ENCODE peak calls at places on chromosomes 11 and 22, in eight cellular contexts. I, R, C, L, D, Y, N and U are unnamed samples.
A peak's percentile ranks its signal among the peaks of the same experiment; 100 is the strongest.

GRCh38 chr11:61728940-61729219 is 23.6 kb upstream of the MYRF start:
- DNase-seq in L (no peak), I (no peak), D (no peak), C (no peak), N (no peak), Y (peak; percentile 80), R (no peak), U (no peak)

GRCh38 chr11:75424396-75424795 is 8.6 kb downstream of the KLHL35 start:
- DNase-seq in Y (no peak), I (no peak), L (no peak), N (peak; percentile 25), D (no peak), C (no peak), R (no peak), U (no peak)

GRCh38 chr22:44309137-44309536 is 3.6 kb downstream of the SHISAL1 start:
- DNase-seq in I (no peak), Y (peak; percentile 41), N (no peak), L (no peak), C (no peak), D (no peak), R (peak; percentile 61), U (no peak)

GRCh38 chr22:42459273-42460040 is 27.3 kb upstream of the NFAM1 start:
- DNase-seq in N (no peak), C (no peak), I (no peak), D (no peak), Y (no peak), R (no peak), L (no peak), U (no peak)

GRCh38 chr22:48724899-48725298 is 1102.8 kb downstream of the BRD1 start:
- DNase-seq in I (no peak), D (no peak), Y (no peak), N (peak; percentile 57), C (no peak), R (no peak), L (no peak), U (no peak)

GRCh38 chr11:10878408-10879214 is 20.8 kb upstream of the ZBED5 start:
- DNase-seq in R (no peak), Y (peak; percentile 31), D (peak; percentile 25), C (no peak), L (no peak), N (no peak), I (peak; percentile 48), U (peak; percentile 16)

GRCh38 chr11:102971766-102972165 is 16.2 kb upstream of the MMP13 start:
- DNase-seq in I (no peak), N (no peak), R (no peak), Y (no peak), D (no peak), L (no peak), C (no peak), U (no peak)

GRCh38 chr22:30453731-30454510 is 17.9 kb downstream of the SEC14L3 start:
- DNase-seq in N (no peak), D (no peak), R (peak; percentile 66), L (no peak), Y (no peak), C (no peak), I (no peak), U (peak; percentile 55)

GRCh38 chr22:38107692-38108515 is 2.6 kb downstream of the BAIAP2L2 start:
- DNase-seq in R (no peak), I (no peak), D (no peak), N (no peak), Y (peak; percentile 33), L (peak; percentile 40), C (peak; percentile 88), U (no peak)

GRCh38 chr22:17910561-17911311 is 113.6 kb downstream of the MICAL3 start:
- DNase-seq in I (peak; percentile 80), N (peak; percentile 81), C (peak; percentile 27), L (no peak), R (peak; percentile 50), Y (peak; percentile 7), D (peak; percentile 39), U (peak; percentile 87)

GRCh38 chr11:111946499-111946898 is 9.4 kb downstream of the DIXDC1 start:
- DNase-seq in I (no peak), C (no peak), R (no peak), Y (no peak), D (no peak), L (peak; percentile 63), N (no peak), U (peak; percentile 70)

GRCh38 chr11:45343988-45344387 is 57.8 kb upstream of the SYT13 start:
- DNase-seq in Y (no peak), L (no peak), C (no peak), N (no peak), I (no peak), D (no peak), R (no peak), U (no peak)

GRCh38 chr11:66996609-66997273 is 21.6 kb downstream of the C11orf86 start:
- DNase-seq in Y (no peak), L (no peak), C (no peak), I (no peak), D (no peak), R (no peak), N (no peak), U (no peak)

GRCh38 chr22:16917144-16918003 is 90.6 kb downstream of the GAB4 start:
- DNase-seq in D (peak; percentile 57), N (no peak), L (peak; percentile 75), Y (peak; percentile 33), R (peak; percentile 40), C (peak; percentile 28), I (peak; percentile 74), U (peak; percentile 66)

GRCh38 chr22:27990879-27991278 is 71.8 kb upstream of the PITPNB start:
- DNase-seq in I (peak; percentile 89), L (peak; percentile 35), R (peak; percentile 32), D (no peak), C (no peak), N (no peak), Y (peak; percentile 13), U (peak; percentile 26)

GRCh38 chr11:46513934-46514342 is 79.9 kb downstream of the AMBRA1 start:
- DNase-seq in C (no peak), I (no peak), R (no peak), D (peak; percentile 73), L (peak; percentile 52), Y (no peak), N (no peak), U (peak; percentile 63)

GRCh38 chr22:40178417-40179409 is 988 bp downstream of the TNRC6B start:
- DNase-seq in C (no peak), R (no peak), I (peak; percentile 37), D (peak; percentile 33), L (no peak), N (peak; percentile 77), Y (no peak), U (peak; percentile 43)

GRCh38 chr11:76030286-76030685 is 176.0 kb downstream of the WNT11 start:
- DNase-seq in Y (peak; percentile 28), N (no peak), R (no peak), C (no peak), D (no peak), I (no peak), L (no peak), U (no peak)

GRCh38 chr11:14237333-14237988 is 121.5 kb downstream of the RRAS2 start:
- DNase-seq in D (no peak), I (no peak), Y (no peak), L (no peak), R (no peak), C (no peak), N (peak; percentile 85), U (no peak)

GRCh38 chr11:35147273-35147672 is 8.3 kb downstream of the CD44 start:
- DNase-seq in D (no peak), R (no peak), C (no peak), L (no peak), I (no peak), N (no peak), Y (no peak), U (no peak)
- H3K4me1 ChIP-seq in D (no peaks in the 10 kb centered on the region), R (peaks cover 99% of the 10 kb centered on the region), C (peaks cover 51% of the 10 kb centered on the region), L (peaks cover 41% of the 10 kb centered on the region), I (peaks cover 11% of the 10 kb centered on the region), N (peaks cover 100% of the 10 kb centered on the region), Y (peaks cover 86% of the 10 kb centered on the region), U (peaks cover 18% of the 10 kb centered on the region)

GRCh38 chr11:131122448-131122847 is 206.2 kb upstream of the SNX19 start:
- DNase-seq in N (no peak), Y (no peak), D (no peak), L (no peak), I (no peak), C (no peak), R (no peak), U (no peak)

GRCh38 chr11:131118247-131118646 is 202.0 kb upstream of the SNX19 start:
- DNase-seq in D (no peak), N (no peak), I (no peak), R (no peak), C (no peak), L (no peak), Y (no peak), U (no peak)

GRCh38 chr11:131121934-131122333 is 205.7 kb upstream of the SNX19 start:
- DNase-seq in N (no peak), Y (no peak), C (no peak), R (no peak), D (no peak), L (no peak), I (no peak), U (no peak)
- TF ChIP-seq CTCF in N (no peak), Y (no peak), C (no peak), R (no peak), D (no peak), L (no peak), I (no peak), U (no peak)

GRCh38 chr22:49949914-49950292 is 10.7 kb upstream of the PIM3 start:
- DNase-seq in N (no peak), I (no peak), R (no peak), C (no peak), D (no peak), L (no peak), Y (no peak), U (no peak)
- H3K27ac ChIP-seq in N (no peak overlapping the region), I (no peak overlapping the region), R (peak overlapping the region; percentile 77), C (peak overlapping the region; percentile 98), D (peak overlapping the region; percentile 96), L (peak overlapping the region; percentile 98), Y (peak overlapping the region; percentile 93), U (peak overlapping the region; percentile 99)

GRCh38 chr11:2387266-2387982 is 10.3 kb downstream of the CD81 start:
- DNase-seq in I (no peak), N (no peak), L (no peak), R (no peak), Y (no peak), D (no peak), C (no peak), U (peak; percentile 57)

GRCh38 chr11:2384723-2385041 is 7.6 kb downstream of the CD81 start:
- DNase-seq in R (no peak), I (no peak), Y (no peak), L (no peak), C (no peak), N (no peak), D (no peak), U (no peak)

GRCh38 chr11:2388431-2389024 is 11.4 kb downstream of the CD81 start:
- DNase-seq in R (no peak), L (no peak), D (no peak), C (no peak), Y (no peak), N (no peak), I (no peak), U (no peak)

GRCh38 chr11:2385156-2386151 is 8.3 kb downstream of the CD81 start:
- DNase-seq in N (peak; percentile 90), D (no peak), C (no peak), Y (no peak), I (no peak), R (no peak), L (no peak), U (no peak)

DNA sequence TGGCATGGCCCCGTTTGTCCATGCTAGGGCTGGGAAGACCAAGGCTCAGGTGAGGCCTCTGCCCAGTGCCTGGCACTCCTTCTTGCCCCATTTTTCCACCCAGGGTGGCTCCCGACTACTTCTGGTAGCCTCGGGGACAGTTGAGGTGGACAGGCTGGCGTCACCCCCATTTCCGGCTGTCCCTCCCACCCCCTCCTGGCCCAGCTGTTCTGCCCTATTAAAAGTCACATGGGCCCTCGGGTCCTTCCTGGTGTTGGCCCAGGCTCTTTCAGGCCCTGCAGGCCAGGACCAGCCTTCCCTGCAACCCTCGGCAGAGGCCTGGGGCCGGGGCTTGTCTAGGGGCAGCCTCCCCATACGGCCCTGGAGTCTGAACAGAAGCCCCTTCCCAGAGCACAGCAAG is 9.5 kb downstream of the CD81 start:
- DNase-seq in N (peak; percentile 82), C (no peak), I (no peak), Y (no peak), D (no peak), L (no peak), R (no peak), U (no peak)
- H3K4me1 ChIP-seq in N (peaks cover 100% of the 10 kb centered on the region), C (peaks cover 32% of the 10 kb centered on the region), I (no peaks in the 10 kb centered on the region), Y (peaks cover 48% of the 10 kb centered on the region), D (peaks cover 61% of the 10 kb centered on the region), L (peaks cover 97% of the 10 kb centered on the region), R (peaks cover 96% of the 10 kb centered on the region), U (peaks cover 56% of the 10 kb centered on the region)